ENCODE peak calls at places on chromosomes 5 and 9, in five cellular contexts. One of them, this sample, is unnamed.

GRCh38 chr5:154077692-154078091 is 38.9 kb downstream of the MFAP3 start:
- DNase-seq in IMR-90: peak; percentile 31
- DNase-seq in colonic mucosa: no peak
- DNase-seq in DND-41: no peak
- DNase-seq in H9: no peak
- DNase-seq in this sample: no peak

GRCh38 chr9:68482548-68482947 is 58.1 kb downstream of the TMEM252 start:
- DNase-seq in IMR-90: no peak
- DNase-seq in DND-41: no peak
- DNase-seq in H9: no peak
- DNase-seq in colonic mucosa: no peak
- DNase-seq in this sample: no peak

GRCh38 chr5:164475339-164475977 is 970.0 kb downstream of the MAT2B start:
- DNase-seq in IMR-90: peak; percentile 56
- DNase-seq in colonic mucosa: no peak
- DNase-seq in H9: no peak
- DNase-seq in DND-41: no peak
- DNase-seq in this sample: no peak

GRCh38 chr9:35285731-35286130 is 123.9 kb downstream of the UNC13B start:
- DNase-seq in IMR-90: no peak
- DNase-seq in DND-41: no peak
- DNase-seq in H9: no peak
- DNase-seq in colonic mucosa: no peak
- DNase-seq in this sample: no peak

GRCh38 chr5:2015116-2015848 is 132.6 kb upstream of the IRX4 start:
- DNase-seq in colonic mucosa: no peak
- DNase-seq in DND-41: no peak
- DNase-seq in H9: no peak
- DNase-seq in IMR-90: no peak
- DNase-seq in this sample: no peak

GRCh38 chr9:136779808-136780207 is 11.3 kb upstream of the TMEM141 start:
- DNase-seq in H9: no peak
- DNase-seq in IMR-90: no peak
- DNase-seq in DND-41: no peak
- DNase-seq in colonic mucosa: no peak
- DNase-seq in this sample: peak; percentile 11

GRCh38 chr9:136656795-136657611 is 5.7 kb upstream of the EGFL7 start:
- DNase-seq in IMR-90: no peak
- DNase-seq in colonic mucosa: no peak
- DNase-seq in H9: no peak
- DNase-seq in DND-41: no peak
- DNase-seq in this sample: peak; percentile 72

GRCh38 chr5:54360089-54360488 is 49.7 kb upstream of the ARL15 start:
- DNase-seq in H9: peak; percentile 29
- DNase-seq in IMR-90: peak; percentile 15
- DNase-seq in colonic mucosa: no peak
- DNase-seq in DND-41: no peak
- DNase-seq in this sample: no peak

GRCh38 chr5:157283434-157283833 is 17.5 kb downstream of the CYFIP2 start:
- DNase-seq in IMR-90: no peak
- DNase-seq in H9: no peak
- DNase-seq in colonic mucosa: no peak
- DNase-seq in DND-41: no peak
- DNase-seq in this sample: no peak

GRCh38 chr9:97873410-97873809 is 20.4 kb downstream of the FOXE1 start:
- DNase-seq in H9: peak; percentile 66
- DNase-seq in IMR-90: no peak
- DNase-seq in DND-41: no peak
- DNase-seq in colonic mucosa: no peak
- DNase-seq in this sample: no peak

GRCh38 chr5:67366961-67367360 is 170.4 kb upstream of the CD180 start:
- DNase-seq in DND-41: no peak
- DNase-seq in H9: no peak
- DNase-seq in colonic mucosa: no peak
- DNase-seq in IMR-90: no peak
- DNase-seq in this sample: no peak

GRCh38 chr9:83937861-83938455 is 16.7 kb upstream of the KIF27 start:
- DNase-seq in IMR-90: peak; percentile 62
- DNase-seq in colonic mucosa: no peak
- DNase-seq in H9: no peak
- DNase-seq in DND-41: peak; percentile 40
- DNase-seq in this sample: no peak

GRCh38 chr5:119280380-119280779 is 75.4 kb upstream of the TNFAIP8 start:
- DNase-seq in DND-41: no peak
- DNase-seq in H9: no peak
- DNase-seq in colonic mucosa: no peak
- DNase-seq in IMR-90: no peak
- DNase-seq in this sample: no peak

GRCh38 chr9:87350915-87351314 is 146.8 kb upstream of the DAPK1 start:
- DNase-seq in colonic mucosa: no peak
- DNase-seq in DND-41: no peak
- DNase-seq in H9: no peak
- DNase-seq in IMR-90: no peak
- DNase-seq in this sample: no peak

GRCh38 chr9:80020530-80020929 is 448.8 kb downstream of the TLE4 start:
- DNase-seq in colonic mucosa: no peak
- DNase-seq in H9: no peak
- DNase-seq in DND-41: no peak
- DNase-seq in IMR-90: no peak
- DNase-seq in this sample: no peak

GRCh38 chr5:149018909-149019443 is 43.9 kb downstream of the SH3TC2 start:
- DNase-seq in DND-41: no peak
- DNase-seq in IMR-90: peak; percentile 84
- DNase-seq in colonic mucosa: no peak
- DNase-seq in H9: no peak
- DNase-seq in this sample: no peak

GRCh38 chr5:18010053-18010452 is 375.8 kb downstream of the TAF11L14 start:
- DNase-seq in IMR-90: no peak
- DNase-seq in H9: no peak
- DNase-seq in colonic mucosa: no peak
- DNase-seq in DND-41: no peak
- DNase-seq in this sample: no peak

GRCh38 chr9:33159760-33160127 is 7.4 kb downstream of the B4GALT1 start:
- DNase-seq in H9: no peak
- DNase-seq in colonic mucosa: peak; percentile 54
- DNase-seq in IMR-90: peak; percentile 92
- DNase-seq in DND-41: no peak
- DNase-seq in this sample: no peak

GRCh38 chr5:67268233-67269011 is 71.8 kb upstream of the CD180 start:
- DNase-seq in IMR-90: peak; percentile 95
- DNase-seq in colonic mucosa: peak; percentile 72
- DNase-seq in H9: no peak
- DNase-seq in DND-41: no peak
- DNase-seq in this sample: peak; percentile 85

GRCh38 chr9:132896264-132896663 is 17.6 kb downstream of the SPACA9 start:
- DNase-seq in IMR-90: no peak
- DNase-seq in colonic mucosa: no peak
- DNase-seq in H9: no peak
- DNase-seq in DND-41: no peak
- DNase-seq in this sample: no peak

GRCh38 chr5:179822444-179822990 is 1.8 kb downstream of the SQSTM1 start:
- DNase-seq in IMR-90: no peak
- DNase-seq in DND-41: no peak
- DNase-seq in H9: no peak
- DNase-seq in colonic mucosa: no peak
- DNase-seq in this sample: peak; percentile 76
- H3K4me1 ChIP-seq in IMR-90: peaks cover 39% of the 10 kb centered on the region
- H3K4me1 ChIP-seq in DND-41: peaks cover 24% of the 10 kb centered on the region
- H3K4me1 ChIP-seq in H9: peaks cover 3% of the 10 kb centered on the region
- H3K4me1 ChIP-seq in colonic mucosa: peaks cover 61% of the 10 kb centered on the region
- H3K4me1 ChIP-seq in this sample: peaks cover 54% of the 10 kb centered on the region

GRCh38 chr5:141669519-141669918 is 12.5 kb downstream of the ARAP3 start:
- DNase-seq in DND-41: no peak
- DNase-seq in IMR-90: no peak
- DNase-seq in colonic mucosa: no peak
- DNase-seq in H9: peak; percentile 58
- DNase-seq in this sample: no peak
- TF ChIP-seq CTCF in DND-41: no peak
- TF ChIP-seq CTCF in IMR-90: no peak
- TF ChIP-seq CTCF in colonic mucosa: no peak
- TF ChIP-seq CTCF in H9: peak; percentile 60
- TF ChIP-seq CTCF in this sample: no peak

DNA sequence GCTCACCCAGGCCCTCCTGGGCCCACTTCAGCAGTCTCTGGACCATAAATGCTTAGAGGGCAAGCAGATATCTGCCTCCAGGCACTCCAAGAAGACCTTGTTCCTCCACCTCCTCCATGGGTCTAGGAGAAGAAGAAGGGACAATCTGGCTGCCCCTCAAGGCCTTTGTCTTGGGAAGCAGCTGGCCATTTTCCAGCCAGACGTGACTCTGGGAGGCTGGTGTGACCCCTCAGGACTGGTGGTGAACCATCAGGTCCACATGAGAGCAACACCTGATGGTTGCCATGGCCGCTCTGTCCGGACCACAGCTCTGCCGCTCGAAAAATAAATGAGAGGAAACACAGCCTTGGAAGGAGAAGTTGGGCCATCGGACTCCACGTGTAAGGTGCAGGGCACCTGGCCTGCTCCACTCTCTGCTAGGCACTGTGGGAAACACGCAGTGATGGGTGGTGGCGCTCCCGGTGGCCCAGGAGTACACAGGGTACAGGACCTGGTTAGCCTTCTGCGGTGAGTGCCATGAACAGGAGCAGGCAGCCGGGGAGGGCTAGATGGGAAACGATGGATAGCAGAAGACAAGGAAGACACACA is 3.0 kb upstream of the COL5A1 start:
- DNase-seq in H9: no peak
- DNase-seq in DND-41: no peak
- DNase-seq in colonic mucosa: no peak
- DNase-seq in IMR-90: no peak
- DNase-seq in this sample: no peak
- H3K9ac ChIP-seq in H9: no peak overlapping the region
- H3K9ac ChIP-seq in DND-41: no peak overlapping the region
- H3K9ac ChIP-seq in colonic mucosa: no peak overlapping the region
- H3K9ac ChIP-seq in IMR-90: no peak overlapping the region
- H3K9ac ChIP-seq in this sample: no peak overlapping the region

GRCh38 chr5:159097461-159098284 is 2.0 kb downstream of the EBF1 start:
- DNase-seq in H9: peak; percentile 39
- DNase-seq in colonic mucosa: no peak
- DNase-seq in DND-41: peak; percentile 34
- DNase-seq in IMR-90: peak; percentile 25
- DNase-seq in this sample: peak; percentile 82

GRCh38 chr5:159096555-159097460 is 2.9 kb downstream of the EBF1 start:
- DNase-seq in IMR-90: no peak
- DNase-seq in H9: peak; percentile 33
- DNase-seq in DND-41: no peak
- DNase-seq in colonic mucosa: no peak
- DNase-seq in this sample: peak; percentile 68

GRCh38 chr5:159100022-159100927 is 559 bp upstream of the EBF1 start:
- DNase-seq in DND-41: peak; percentile 32
- DNase-seq in IMR-90: peak; percentile 88
- DNase-seq in colonic mucosa: peak; percentile 85
- DNase-seq in H9: peak; percentile 94
- DNase-seq in this sample: peak; percentile 97

GRCh38 chr5:159099049-159099760 is 511 bp downstream of the EBF1 start:
- DNase-seq in DND-41: peak; percentile 58
- DNase-seq in colonic mucosa: peak; percentile 27
- DNase-seq in IMR-90: peak; percentile 63
- DNase-seq in H9: peak; percentile 36
- DNase-seq in this sample: peak; percentile 73

DNA sequence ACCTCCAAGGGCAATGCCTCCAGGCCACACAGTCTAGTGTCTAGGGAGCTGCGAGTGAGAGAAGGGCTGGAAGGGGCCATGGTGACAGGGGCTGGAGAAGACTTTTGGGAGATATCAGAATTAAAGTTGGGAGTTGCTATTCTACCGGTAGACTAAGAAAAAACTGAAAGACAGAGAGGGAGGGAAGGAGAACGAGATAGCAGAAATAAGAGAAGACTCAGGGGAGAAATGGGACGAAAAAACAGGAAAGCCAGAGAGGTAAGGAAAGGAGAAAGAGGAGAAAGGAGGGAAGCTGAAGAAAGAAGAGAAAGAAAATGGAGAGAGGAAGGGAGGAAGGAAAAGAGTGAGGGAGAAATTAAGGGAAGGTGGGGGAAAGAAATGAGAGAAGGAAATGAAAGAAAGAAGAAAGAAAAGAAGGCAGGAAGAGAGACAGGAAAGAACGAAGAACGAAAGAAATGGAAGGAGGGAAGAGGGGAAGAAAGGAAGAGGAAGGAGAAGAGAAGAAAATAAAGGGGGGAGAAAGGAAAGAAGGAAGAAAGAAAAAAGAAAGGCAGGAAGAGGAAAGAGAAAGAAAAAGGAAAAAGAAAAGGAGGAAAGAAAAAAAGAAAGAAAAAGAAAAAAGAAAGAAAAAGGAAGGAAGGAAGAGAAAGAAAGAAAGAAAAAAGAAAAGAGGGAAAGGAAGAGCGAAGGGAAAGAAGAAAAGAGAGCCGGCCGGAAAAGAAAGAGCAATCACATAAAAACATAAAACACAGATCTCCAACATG is 1.2 kb downstream of the EBF1 start:
- DNase-seq in IMR-90: no peak
- DNase-seq in H9: no peak
- DNase-seq in colonic mucosa: no peak
- DNase-seq in DND-41: no peak
- DNase-seq in this sample: no peak
- H3K4me1 ChIP-seq in IMR-90: peaks cover 2% of the 10 kb centered on the region
- H3K4me1 ChIP-seq in H9: no peaks in the 10 kb centered on the region
- H3K4me1 ChIP-seq in colonic mucosa: no peaks in the 10 kb centered on the region
- H3K4me1 ChIP-seq in DND-41: peaks cover 76% of the 10 kb centered on the region
- H3K4me1 ChIP-seq in this sample: peaks cover 12% of the 10 kb centered on the region

This sample was measured in kidney.